ENCODE peak calls at places on chromosomes 13 and 19, in five cellular contexts. F is effector memory CD4-positive, alpha-beta T cell; K is H9; N is thoracic aorta; V is AG08396. C is an unnamed sample.

GRCh38 chr13:19239114-19239860 is 57.7 kb upstream of the TUBA3C start:
- DNase-seq in V (no peak), F (no peak), N (no peak), K (no peak), C (no peak)

GRCh38 chr19:8004723-8005513 is 523 bp downstream of the ELAVL1 start:
- DNase-seq in F (peak; percentile 19), V (peak; percentile 59), N (no peak), K (no peak), C (no peak)

GRCh38 chr19:39007096-39007495 is 25.3 kb downstream of the FBXO27 start:
- DNase-seq in N (no peak), V (no peak), F (no peak), K (no peak), C (no peak)

GRCh38 chr13:43089912-43090498 is 66.6 kb downstream of the DNAJC15 start:
- DNase-seq in N (no peak), K (no peak), F (no peak), V (no peak), C (no peak)

GRCh38 chr19:5953680-5954213 is 24.2 kb downstream of the RANBP3 start:
- DNase-seq in K (no peak), F (no peak), N (no peak), V (no peak), C (no peak)

GRCh38 chr19:4914736-4915501 is 5.6 kb downstream of the UHRF1 start:
- DNase-seq in F (peak; percentile 66), V (peak; percentile 74), N (no peak), K (no peak), C (peak; percentile 74)

GRCh38 chr19:38842439-38843174 is 7.2 kb downstream of the HNRNPL start:
- DNase-seq in N (no peak), K (no peak), F (peak; percentile 42), V (no peak), C (no peak)

GRCh38 chr13:30157616-30157993 is 149.7 kb downstream of the KATNAL1 start:
- DNase-seq in K (no peak), F (no peak), N (no peak), V (no peak), C (no peak)

GRCh38 chr19:47492137-47492533 is 8.1 kb upstream of the KPTN start:
- DNase-seq in F (no peak), V (no peak), N (no peak), K (no peak), C (no peak)

GRCh38 chr13:22061806-22062391 is 391.0 kb downstream of the FGF9 start:
- DNase-seq in N (no peak), F (no peak), K (no peak), V (no peak), C (no peak)

GRCh38 chr19:28028881-28029280 is 1184.1 kb downstream of the UQCRFS1 start:
- DNase-seq in V (no peak), F (no peak), K (no peak), N (no peak), C (no peak)

GRCh38 chr19:8487137-8487851 is 15.1 kb downstream of the PRAM1 start:
- DNase-seq in V (no peak), F (peak; percentile 45), K (no peak), N (no peak), C (peak; percentile 95)

GRCh38 chr13:74869846-74870245 is 612.1 kb downstream of the TBC1D4 start:
- DNase-seq in F (no peak), V (no peak), K (no peak), N (no peak), C (no peak)

GRCh38 chr13:45833663-45834062 is 17.9 kb downstream of the SIAH3 start:
- DNase-seq in F (no peak), V (peak; percentile 22), K (no peak), N (no peak), C (no peak)

GRCh38 chr19:3692141-3693029 is 7.9 kb downstream of the PIP5K1C start:
- DNase-seq in F (peak; percentile 43), N (no peak), V (peak; percentile 66), K (no peak), C (no peak)

GRCh38 chr13:77599351-77599750 is 63.8 kb downstream of the SCEL start:
- DNase-seq in V (no peak), F (no peak), N (no peak), K (no peak), C (no peak)

GRCh38 chr19:33429891-33430673 is 56.6 kb downstream of the CEBPG start:
- DNase-seq in F (peak; percentile 12), K (no peak), V (no peak), N (no peak), C (peak; percentile 30)

GRCh38 chr19:47094557-47095517 is 18.7 kb downstream of the ZC3H4 start:
- DNase-seq in V (no peak), K (no peak), F (no peak), N (no peak), C (no peak)

GRCh38 chr13:22325761-22326160 is 654.9 kb downstream of the FGF9 start:
- DNase-seq in N (no peak), V (no peak), F (no peak), K (peak; percentile 59), C (no peak)

GRCh38 chr13:95676100-95676774 is 702 bp upstream of the DNAJC3 start:
- DNase-seq in F (no peak), N (no peak), V (no peak), K (peak; percentile 66), C (no peak)

GRCh38 chr19:11296264-11296663 is 304 bp downstream of the TSPAN16 start:
- DNase-seq in V (no peak), F (no peak), N (no peak), K (no peak), C (no peak)

GRCh38 chr19:32018014-32018413 is 327.4 kb upstream of the ZNF507 start:
- DNase-seq in N (no peak), F (no peak), K (no peak), V (no peak), C (no peak)

GRCh38 chr13:75384881-75385707 is 96.9 kb downstream of the TBC1D4 start:
- DNase-seq in V (no peak), K (no peak), N (no peak), F (no peak), C (no peak)

GRCh38 chr13:24035411-24035810 is 125.1 kb upstream of the SPATA13 start:
- DNase-seq in V (no peak), K (no peak), N (no peak), F (no peak), C (no peak)

C was measured in CD14-positive monocyte.